ENCODE peak calls at places on chromosomes 11 and 22, in nine cellular contexts. J is neural progenitor cell, E is cardiac muscle cell, T is IMR-90, A is tibial nerve, K is endothelial cell, W is lung, Q is spleen, Z is RWPE1. B is an unnamed sample.

GRCh38 chr11:58573451-58574104 is 2.1 kb downstream of the LPXN start:
- DNase-seq in J (no peak), E (peak), T (peak), A (peak), K (no peak), W (no peak), Q (no peak), Z (peak), B (no peak)

GRCh38 chr11:125618383-125618782 is 6.6 kb upstream of the CHEK1 start:
- DNase-seq in J (no peak), E (no peak), T (no peak), A (no peak), K (no peak), W (no peak), Q (no peak), Z (no peak), B (no peak)

GRCh38 chr11:34851916-34852315 is 64.3 kb downstream of the APIP start:
- DNase-seq in J (no peak), E (no peak), T (no peak), A (no peak), K (no peak), W (no peak), Q (no peak), Z (no peak), B (no peak)

GRCh38 chr22:23696326-23696851 is 5.6 kb downstream of the RGL4 start:
- DNase-seq in J (no peak), E (no peak), T (peak), A (no peak), K (no peak), W (no peak), Q (peak), Z (no peak), B (peak)

GRCh38 chr22:17411213-17411612 is 42.0 kb downstream of the CECR2 start:
- DNase-seq in J (no peak), E (no peak), T (no peak), A (no peak), K (no peak), W (no peak), Q (no peak), Z (no peak), B (no peak)

GRCh38 chr22:50540352-50540751 is 5.3 kb upstream of the KLHDC7B start:
- DNase-seq in J (no peak), E (no peak), T (no peak), A (no peak), K (no peak), W (no peak), Q (peak), Z (no peak), B (no peak)

GRCh38 chr22:43554259-43554636 is 142.4 kb downstream of the MPPED1 start:
- DNase-seq in J (no peak), E (no peak), T (no peak), A (no peak), K (no peak), W (no peak), Q (no peak), Z (no peak), B (peak)

GRCh38 chr11:59668188-59668949 is 468 bp downstream of the PATL1 start:
- DNase-seq in J (peak), E (peak), T (peak), A (peak), K (peak), W (peak), Q (peak), Z (peak), B (no peak)

GRCh38 chr11:375065-376025 is 6.0 kb downstream of the B4GALNT4 start:
- DNase-seq in J (no peak), E (no peak), T (no peak), A (no peak), K (no peak), W (no peak), Q (no peak), Z (no peak), B (no peak)

GRCh38 chr11:65440831-65441499 is 18.4 kb downstream of the NEAT1 start:
- DNase-seq in J (no peak), E (no peak), T (peak), A (no peak), K (no peak), W (no peak), Q (peak), Z (no peak), B (no peak)

GRCh38 chr11:9351956-9352355 is 32.5 kb upstream of the IPO7 start:
- DNase-seq in J (no peak), E (no peak), T (peak), A (no peak), K (no peak), W (no peak), Q (no peak), Z (peak), B (no peak)

GRCh38 chr11:6475936-6476335 is 2.2 kb upstream of the TRIM3 start:
- DNase-seq in J (peak), E (no peak), T (no peak), A (no peak), K (no peak), W (no peak), Q (no peak), Z (no peak), B (no peak)

GRCh38 chr11:12086271-12087074 is 23.9 kb upstream of the MICAL2 start:
- DNase-seq in J (no peak), E (no peak), T (peak), A (peak), K (no peak), W (peak), Q (no peak), Z (peak), B (no peak)

GRCh38 chr11:9847636-9848035 is 183.8 kb downstream of the SWAP70 start:
- DNase-seq in J (no peak), E (no peak), T (no peak), A (no peak), K (no peak), W (no peak), Q (no peak), Z (no peak), B (no peak)

GRCh38 chr11:83736689-83737088 is 450.5 kb upstream of the CCDC90B start:
- DNase-seq in J (no peak), E (no peak), T (no peak), A (no peak), K (no peak), W (no peak), Q (no peak), Z (no peak), B (no peak)

GRCh38 chr11:12841946-12842630 is 167.0 kb upstream of the RASSF10 start:
- DNase-seq in J (peak), E (no peak), T (peak), A (no peak), K (peak), W (no peak), Q (no peak), Z (peak), B (no peak)

GRCh38 chr11:111846640-111847039 is 24.7 kb downstream of the ALG9 start:
- DNase-seq in J (no peak), E (no peak), T (peak), A (no peak), K (no peak), W (no peak), Q (no peak), Z (no peak), B (no peak)

GRCh38 chr11:1746956-1747752 is 3.2 kb downstream of the IFITM10 start:
- DNase-seq in J (no peak), E (no peak), T (no peak), A (no peak), K (no peak), W (no peak), Q (no peak), Z (no peak), B (peak)

GRCh38 chr11:117933930-117934329 is 4.7 kb upstream of the TMPRSS13 start:
- DNase-seq in J (peak), E (no peak), T (no peak), A (no peak), K (no peak), W (no peak), Q (peak), Z (no peak), B (no peak)

GRCh38 chr11:100890779-100891178 is 203.7 kb downstream of the ARHGAP42 start:
- DNase-seq in J (no peak), E (no peak), T (peak), A (no peak), K (no peak), W (no peak), Q (no peak), Z (no peak), B (no peak)

GRCh38 chr11:93444671-93445073 is 98.5 kb downstream of the SMCO4 start:
- DNase-seq in J (peak), E (peak), T (peak), A (no peak), K (no peak), W (no peak), Q (no peak), Z (no peak), B (no peak)

GRCh38 chr11:34790620-34791019 is 125.6 kb downstream of the APIP start:
- DNase-seq in J (no peak), E (no peak), T (no peak), A (no peak), K (no peak), W (no peak), Q (no peak), Z (no peak), B (no peak)

GRCh38 chr11:72921028-72921716 is 107.0 kb downstream of the ATG16L2 start:
- DNase-seq in J (no peak), E (no peak), T (no peak), A (peak), K (no peak), W (no peak), Q (no peak), Z (no peak), B (no peak)

GRCh38 chr11:102534261-102534872 is 3.8 kb upstream of the MMP7 start:
- DNase-seq in J (no peak), E (no peak), T (no peak), A (no peak), K (no peak), W (no peak), Q (no peak), Z (no peak), B (no peak)
- TF ChIP-seq CTCF in J (no peak), E (peak), T (peak), A (no peak), K (no peak), W (no peak), Q (no peak), Z (no peak), B (peak)

GRCh38 chr11:79160786-79161403 is 279.9 kb downstream of the TENM4 start:
- DNase-seq in J (peak), E (peak), T (no peak), A (no peak), K (no peak), W (no peak), Q (no peak), Z (no peak), B (no peak)
- TF ChIP-seq CTCF in J (peak), E (peak), T (no peak), A (no peak), K (no peak), W (no peak), Q (no peak), Z (no peak), B (peak)

DNA sequence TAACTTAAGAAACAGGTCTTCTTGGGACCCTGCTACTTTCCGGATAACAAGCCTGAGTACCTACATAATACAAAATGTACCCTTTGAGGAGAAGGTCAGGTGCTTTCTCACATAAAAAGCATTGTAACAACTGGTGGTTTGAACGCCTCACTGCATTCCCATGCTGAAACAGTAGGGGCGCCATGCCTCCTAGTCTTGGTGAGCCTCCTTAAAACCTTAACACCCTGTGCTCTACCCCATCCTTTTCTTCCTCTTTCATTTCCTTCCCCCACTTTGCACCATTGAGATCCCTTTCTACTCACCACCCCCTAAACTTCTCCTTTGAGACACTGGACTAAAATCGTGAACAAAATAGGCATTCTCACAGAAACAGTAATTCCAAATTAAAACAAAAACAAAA is 729.3 kb downstream of the NTM start:
- DNase-seq in J (peak), E (peak), T (no peak), A (peak), K (peak), W (no peak), Q (no peak), Z (no peak), B (no peak)
- TF ChIP-seq CTCF in J (peak), E (peak), T (no peak), A (peak), K (peak), W (no peak), Q (no peak), Z (no peak), B (peak)

DNA sequence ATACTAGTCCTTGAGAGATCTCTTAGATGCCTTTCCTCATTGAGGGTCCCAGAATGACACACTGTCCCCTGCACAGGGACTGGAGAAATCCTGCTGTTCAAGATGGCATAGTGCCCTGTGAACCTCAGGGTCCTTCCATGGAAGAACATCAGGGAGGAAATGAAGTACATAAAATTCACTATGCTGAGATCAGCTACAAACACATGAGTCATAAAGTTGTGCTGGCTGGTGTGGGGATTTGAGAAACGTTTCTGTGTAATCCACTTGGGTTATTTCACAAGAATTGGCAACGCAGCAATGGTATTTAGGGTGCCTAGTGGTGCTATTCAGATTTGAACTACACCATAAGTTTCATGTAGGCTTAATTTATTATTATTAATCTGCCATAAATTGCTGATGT is 174.4 kb downstream of the MAML2 start:
- DNase-seq in J (no peak), E (no peak), T (peak), A (peak), K (no peak), W (peak), Q (no peak), Z (peak), B (no peak)
- TF ChIP-seq CTCF in J (no peak), E (no peak), T (no peak), A (peak), K (no peak), W (no peak), Q (no peak), Z (no peak), B (no peak)

DNA sequence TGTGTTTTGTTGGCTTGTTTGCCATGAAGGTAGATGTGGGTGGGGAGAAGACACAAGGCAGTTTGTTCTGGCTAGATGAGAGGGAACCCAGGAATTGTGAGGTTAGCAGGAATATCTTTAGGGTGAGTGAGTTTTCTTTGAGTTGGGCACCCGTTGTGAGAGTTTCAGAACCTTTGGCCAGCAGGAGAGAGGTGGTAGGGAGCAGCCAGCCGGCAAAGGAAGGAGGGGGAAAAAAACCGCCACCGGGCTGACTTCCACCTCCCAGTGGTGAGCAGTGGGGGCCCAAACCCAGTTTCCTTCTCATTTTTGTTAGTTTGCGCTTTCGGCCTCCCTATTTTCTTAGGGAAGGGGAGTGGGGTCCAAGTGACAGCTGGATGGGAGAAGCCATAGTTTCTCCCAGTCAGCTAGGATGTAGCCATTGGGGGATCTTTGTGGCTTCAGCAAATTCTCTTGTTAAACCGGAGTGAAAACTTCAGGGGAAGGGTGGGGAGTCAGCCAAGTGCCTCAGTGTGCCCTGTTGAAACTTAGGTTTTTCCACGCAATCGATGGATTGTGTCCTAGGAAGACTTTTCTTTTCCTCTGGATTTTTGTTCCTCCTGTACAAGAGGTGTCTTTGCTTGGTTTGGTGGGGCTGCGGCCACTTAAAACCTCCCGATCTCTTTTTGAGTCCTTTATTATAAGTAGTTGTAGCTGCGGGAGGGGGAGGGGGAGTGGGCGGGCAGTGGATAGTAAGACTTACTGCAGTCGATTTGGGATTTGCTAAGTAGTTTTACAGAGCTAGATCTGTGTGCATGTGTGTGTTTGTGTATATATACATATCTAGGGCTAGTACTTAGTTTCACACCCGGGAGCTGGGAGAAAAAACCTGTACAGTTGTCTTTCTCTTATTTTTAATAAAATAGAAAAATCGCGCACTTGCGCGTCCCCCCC is 1.1 kb upstream of the GCAT start:
- DNase-seq in J (peak), E (peak), T (peak), A (no peak), K (peak), W (no peak), Q (no peak), Z (no peak), B (no peak)
- TF ChIP-seq CTCF in J (no peak), E (peak), T (no peak), A (no peak), K (no peak), W (no peak), Q (no peak), Z (no peak), B (no peak)

DNA sequence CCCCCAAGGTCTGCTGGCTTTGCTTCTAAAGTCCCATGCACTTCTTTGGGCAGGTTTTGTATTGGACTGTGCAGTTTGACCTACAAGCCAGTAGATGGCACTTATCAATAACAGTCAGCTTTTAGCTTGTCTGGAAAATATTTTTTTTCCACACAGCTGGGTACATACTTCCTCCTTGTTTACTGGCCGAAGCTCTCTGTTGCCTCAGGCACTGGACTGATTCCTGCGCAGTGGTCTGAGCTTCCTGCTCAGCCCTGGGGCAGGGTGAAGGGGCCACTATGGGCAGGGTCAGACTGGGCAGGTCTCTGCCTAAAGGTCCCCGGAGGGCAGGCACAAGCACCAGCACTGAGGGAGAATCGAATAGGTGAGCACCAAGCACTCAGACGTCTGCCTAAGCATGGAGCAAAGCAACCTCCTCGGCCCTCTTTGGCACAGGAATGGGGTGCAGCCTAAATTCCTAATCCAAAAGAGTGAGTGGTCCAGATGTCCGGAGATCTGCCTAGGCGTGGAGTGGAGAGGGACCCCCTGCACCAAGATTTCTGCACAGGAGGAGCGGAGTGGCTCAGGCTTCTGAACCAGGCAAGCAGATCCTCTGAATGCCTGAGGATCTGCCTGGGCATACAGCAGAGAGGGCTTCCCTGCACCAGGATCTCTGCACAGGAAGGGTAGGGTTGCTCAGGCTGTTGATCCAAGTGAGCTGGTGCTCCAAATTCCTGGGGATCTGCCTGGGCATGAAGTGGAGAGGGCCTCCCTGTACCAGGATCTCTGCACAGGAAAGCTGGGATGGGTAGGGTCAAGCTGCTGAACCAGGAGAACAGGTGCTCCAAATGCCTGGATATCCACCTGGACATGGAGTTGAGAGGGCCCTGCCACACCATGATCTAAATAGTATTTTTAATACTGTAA is 105.9 kb upstream of the C11orf58 start:
- DNase-seq in J (peak), E (peak), T (peak), A (no peak), K (no peak), W (no peak), Q (no peak), Z (no peak), B (no peak)
- TF ChIP-seq CTCF in J (peak), E (peak), T (peak), A (no peak), K (peak), W (no peak), Q (no peak), Z (no peak), B (peak)

GRCh38 chr11:128889657-128890213 is 1.4 kb upstream of the KCNJ5 start:
- DNase-seq in J (peak), E (no peak), T (no peak), A (no peak), K (no peak), W (no peak), Q (no peak), Z (no peak), B (no peak)

GRCh38 chr11:128884054-128884453 is 7.1 kb upstream of the KCNJ5 start:
- DNase-seq in J (no peak), E (no peak), T (no peak), A (no peak), K (no peak), W (no peak), Q (no peak), Z (no peak), B (no peak)

GRCh38 chr11:128884703-128885338 is 6.3 kb upstream of the KCNJ5 start:
- DNase-seq in J (peak), E (peak), T (peak), A (peak), K (peak), W (peak), Q (no peak), Z (peak), B (no peak)

GRCh38 chr11:128888034-128888985 is 2.8 kb upstream of the KCNJ5 start:
- DNase-seq in J (peak), E (no peak), T (no peak), A (no peak), K (no peak), W (no peak), Q (no peak), Z (peak), B (no peak)

GRCh38 chr11:128886401-128887119 is 4.6 kb upstream of the KCNJ5 start:
- DNase-seq in J (peak), E (peak), T (no peak), A (no peak), K (peak), W (no peak), Q (no peak), Z (peak), B (no peak)
- TF ChIP-seq CTCF in J (peak), E (peak), T (peak), A (no peak), K (no peak), W (no peak), Q (no peak), Z (peak), B (peak)